ENCODE peak calls at places on chromosomes 2 and 18, in seven cellular contexts. E is transverse colon, I is suprapubic skin, C is HCT116, Q is spleen, R is K562, K is stomach. A is an unnamed sample. For H3K36me3, the result is how much of the 10 kb centered on the place peaks cover.

GRCh38 chr2:177393381-177393780 is 808 bp downstream of the AGPS start:
- DNase-seq in I (no peak), R (peak), E (peak), Q (no peak), C (no peak), K (no peak), A (no peak)

GRCh38 chr2:36405183-36405582 is 49.6 kb downstream of the CRIM1 start:
- DNase-seq in R (no peak), C (no peak), I (no peak), E (no peak), Q (no peak), K (no peak), A (no peak)

GRCh38 chr2:76080154-76080553 is 369.4 kb upstream of the GCFC2 start:
- DNase-seq in I (no peak), K (no peak), C (no peak), E (no peak), R (no peak), Q (no peak), A (no peak)

GRCh38 chr2:166637051-166637450 is 143.0 kb upstream of the SCN7A start:
- DNase-seq in E (no peak), R (no peak), K (no peak), C (no peak), Q (no peak), I (no peak), A (no peak)

GRCh38 chr2:20551945-20552328 is 99.0 kb downstream of the HS1BP3 start:
- DNase-seq in I (no peak), K (no peak), E (no peak), Q (peak), C (no peak), R (no peak), A (no peak)

GRCh38 chr2:20129320-20130274 is 78.2 kb upstream of the LAPTM4A start:
- DNase-seq in Q (no peak), K (peak), E (peak), I (no peak), R (no peak), C (no peak), A (no peak)

GRCh38 chr2:48693645-48694044 is 61.9 kb downstream of the LHCGR start:
- DNase-seq in I (no peak), K (no peak), Q (no peak), C (no peak), E (no peak), R (no peak), A (no peak)

GRCh38 chr2:60352491-60353405 is 200.7 kb downstream of the BCL11A start:
- DNase-seq in I (no peak), R (no peak), E (peak), Q (peak), C (no peak), K (no peak), A (peak)

GRCh38 chr2:178905266-178905665 is 98.0 kb upstream of the TTN start:
- DNase-seq in R (no peak), I (no peak), E (no peak), Q (no peak), K (no peak), C (no peak), A (no peak)

GRCh38 chr2:27461118-27461517 is 18.9 kb downstream of the KRTCAP3 start:
- DNase-seq in C (no peak), Q (no peak), K (peak), I (no peak), R (peak), E (no peak), A (no peak)

GRCh38 chr18:47520263-47520662 is 268.8 kb upstream of the SKOR2 start:
- DNase-seq in R (no peak), I (no peak), Q (no peak), K (no peak), E (no peak), C (no peak), A (no peak)

GRCh38 chr2:184599875-184600227 is 1.5 kb downstream of the ZNF804A start:
- DNase-seq in R (no peak), K (no peak), E (no peak), C (no peak), Q (no peak), I (no peak), A (no peak)

GRCh38 chr18:47254341-47254939 is 3.0 kb upstream of the SKOR2 start:
- DNase-seq in C (no peak), Q (no peak), K (no peak), R (peak), I (no peak), E (no peak), A (no peak)

GRCh38 chr2:62506421-62506750 is 391 bp upstream of the TMEM17 start:
- DNase-seq in I (no peak), C (no peak), E (no peak), Q (no peak), R (no peak), K (no peak), A (no peak)

GRCh38 chr2:57947398-57947797 is 99.2 kb upstream of the VRK2 start:
- DNase-seq in R (no peak), I (no peak), C (no peak), Q (no peak), K (no peak), E (no peak), A (no peak)

GRCh38 chr2:233691443-233692433 is 952 bp upstream of the UGT1A6 start:
- DNase-seq in R (no peak), K (peak), Q (no peak), C (no peak), I (peak), E (peak), A (peak)

GRCh38 chr2:163319006-163319405 is 416.8 kb downstream of the FIGN start:
- DNase-seq in R (no peak), I (no peak), K (no peak), C (no peak), E (no peak), Q (no peak), A (no peak)

GRCh38 chr18:32148185-32148870 is 41.5 kb upstream of the MEP1B start:
- DNase-seq in C (no peak), I (no peak), Q (no peak), R (no peak), K (no peak), E (no peak), A (no peak)

GRCh38 chr2:156322103-156322671 is 10.3 kb downstream of the NR4A2 start:
- DNase-seq in K (no peak), Q (no peak), C (no peak), I (no peak), R (no peak), E (no peak), A (no peak)

GRCh38 chr18:1513519-1513918 is 608.8 kb downstream of the ADCYAP1 start:
- DNase-seq in Q (no peak), E (no peak), C (no peak), R (peak), I (no peak), K (no peak), A (no peak)

GRCh38 chr2:177265386-177265690 is 811 bp upstream of the NFE2L2 start:
- DNase-seq in R (no peak), K (no peak), E (peak), C (no peak), Q (no peak), I (no peak), A (peak)

GRCh38 chr18:77807650-77808049 is 558.0 kb downstream of the GALR1 start:
- DNase-seq in E (no peak), R (no peak), I (no peak), Q (no peak), K (no peak), C (no peak), A (no peak)

GRCh38 chr2:161905389-161906046 is 168.5 kb downstream of the DPP4 start:
- DNase-seq in I (no peak), C (no peak), R (no peak), Q (peak), K (no peak), E (no peak), A (no peak)

GRCh38 chr2:240604291-240604938 is 17.9 kb downstream of the CAPN10 start:
- DNase-seq in I (peak), E (peak), C (peak), R (peak), Q (peak), K (peak), A (no peak)

GRCh38 chr2:182866461-182867369 is at the start of gene FRZB:
- DNase-seq in I (peak), K (peak), Q (peak), R (no peak), E (peak), C (no peak), A (peak)

GRCh38 chr2:128369126-128369555 is 50.5 kb upstream of the HS6ST1 start:
- DNase-seq in R (no peak), K (no peak), Q (peak), E (no peak), C (no peak), I (peak), A (peak)

GRCh38 chr2:31353121-31353520 is 61.4 kb downstream of the XDH start:
- DNase-seq in I (no peak), Q (no peak), C (no peak), E (no peak), K (no peak), R (no peak), A (no peak)

GRCh38 chr2:240149943-240150784 is 9.7 kb upstream of the OTOS start:
- DNase-seq in K (peak), Q (no peak), I (no peak), C (peak), E (no peak), R (peak), A (no peak)

GRCh38 chr2:167135691-167136090 is 247.4 kb downstream of the XIRP2 start:
- DNase-seq in R (no peak), I (no peak), C (no peak), K (no peak), Q (no peak), E (no peak), A (no peak)

GRCh38 chr2:150916997-150917396 is 344.7 kb downstream of the RBM43 start:
- DNase-seq in E (no peak), C (no peak), R (no peak), I (no peak), K (no peak), Q (no peak), A (no peak)

GRCh38 chr2:70078384-70078783 is 8.9 kb upstream of the PCBP1 start:
- DNase-seq in K (no peak), C (no peak), Q (no peak), R (peak), E (no peak), I (no peak), A (no peak)

GRCh38 chr18:46423226-46423805 is 233.7 kb downstream of the LOXHD1 start:
- DNase-seq in R (no peak), C (no peak), I (no peak), E (no peak), Q (no peak), K (no peak), A (no peak)

GRCh38 chr2:28809927-28810326 is 707 bp upstream of the SPDYA start:
- DNase-seq in K (no peak), C (no peak), R (no peak), Q (no peak), E (no peak), I (no peak), A (no peak)

GRCh38 chr2:23394700-23395099 is 9.7 kb downstream of the KLHL29 start:
- DNase-seq in C (no peak), K (no peak), E (no peak), I (no peak), R (no peak), Q (no peak), A (no peak)

GRCh38 chr2:238098854-238099708 is 1.1 kb upstream of the ESPNL start:
- DNase-seq in I (peak), C (no peak), K (peak), R (no peak), Q (no peak), E (no peak), A (no peak)

GRCh38 chr2:201257381-201257940 is 2.9 kb upstream of the CASP8 start:
- DNase-seq in R (peak), I (no peak), C (no peak), E (peak), K (peak), Q (peak), A (no peak)
- TF ChIP-seq POLR2A in R (no peak), I (no peak), C (no peak), E (no peak), K (no peak), Q (no peak), A (no peak)

GRCh38 chr2:68426885-68427579 is 40.1 kb downstream of the FBXO48 start:
- DNase-seq in I (no peak), Q (no peak), E (no peak), R (no peak), K (no peak), C (no peak), A (no peak)
- TF ChIP-seq POLR2AphosphoS5 in I (no peak), Q (no peak), E (no peak), R (no peak), K (no peak), C (no peak), A (no peak)

DNA sequence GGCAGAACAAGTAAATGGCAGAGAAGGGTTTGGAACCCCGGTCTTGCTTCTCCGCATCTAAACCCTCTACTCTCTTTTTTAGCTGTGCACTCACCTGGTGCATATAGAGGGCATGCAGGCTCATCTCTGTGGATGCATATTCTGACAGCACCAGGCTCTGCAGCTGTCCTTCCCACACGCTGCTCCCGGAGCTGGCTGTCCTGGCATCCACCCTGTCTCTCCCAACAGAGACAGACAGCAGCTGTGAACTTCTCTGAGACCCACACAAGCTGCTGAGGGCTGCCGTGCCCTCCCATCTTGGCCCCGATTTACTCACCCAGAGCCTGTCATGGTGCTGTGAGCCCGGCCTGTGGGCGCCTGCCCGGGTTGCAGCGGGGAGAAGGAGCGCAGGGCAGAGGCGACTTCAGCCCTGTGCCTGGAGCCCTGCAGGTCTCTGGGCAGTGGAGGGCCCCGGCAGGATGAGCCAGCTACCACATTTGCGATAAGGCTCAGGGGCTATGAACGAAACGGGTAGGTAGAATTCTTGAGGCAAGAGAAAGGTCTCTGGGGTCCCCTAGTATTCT is 3.3 kb upstream of the ABCB6 start:
- DNase-seq in C (no peak), K (no peak), I (no peak), R (no peak), Q (peak), E (no peak), A (no peak)
- H3K36me3 ChIP-seq in C (under half), K (half or more), I (half or more), R (half or more), Q (half or more), E (half or more), A (under half)

GRCh38 chr2:119545076-119545475 is 827 bp downstream of the CFAP221 start:
- DNase-seq in Q (no peak), K (no peak), E (no peak), C (no peak), I (no peak), R (no peak), A (no peak)
- TF ChIP-seq POLR2A in Q (no peak), K (no peak), E (no peak), C (no peak), I (no peak), R (no peak), A (no peak)

A was measured in prostate gland.